ENCODE peak calls at places on chromosomes 5 and 9, in six cellular contexts. B is HepG2, F is GM12892, Z is H1, Q is K562, T is GM12878. J is an unnamed sample.

GRCh38 chr9:27572918-27573698 is at the start of gene C9orf72:
- DNase-seq in Z (no peak), F (peak; percentile 48), Q (peak; percentile 70), T (no peak), B (peak; percentile 27), J (peak; percentile 58)

GRCh38 chr5:103744159-103744558 is 181.6 kb upstream of the NUDT12 start:
- DNase-seq in B (no peak), T (no peak), Z (no peak), Q (no peak), F (no peak), J (no peak)

GRCh38 chr9:98989036-98990000 is 45.6 kb downstream of the COL15A1 start:
- DNase-seq in B (peak; percentile 18), Q (no peak), Z (no peak), T (peak; percentile 8), F (no peak), J (no peak)

GRCh38 chr9:134601764-134602163 is 39.8 kb upstream of the COL5A1 start:
- DNase-seq in Z (no peak), T (no peak), F (no peak), Q (no peak), B (no peak), J (no peak)

GRCh38 chr9:79572891-79573696 is 1.3 kb downstream of the TLE4 start:
- DNase-seq in Z (no peak), F (peak; percentile 13), Q (peak; percentile 26), B (no peak), T (no peak), J (peak; percentile 10)

GRCh38 chr5:14816999-14817761 is 54.4 kb downstream of the ANKH start:
- DNase-seq in Z (no peak), T (no peak), F (no peak), Q (no peak), B (no peak), J (no peak)

GRCh38 chr9:101478444-101478843 is 42.9 kb upstream of the ALDOB start:
- DNase-seq in Z (no peak), F (no peak), B (no peak), T (no peak), Q (no peak), J (no peak)

GRCh38 chr5:171906171-171906570 is 100.3 kb downstream of the FBXW11 start:
- DNase-seq in T (no peak), Q (no peak), Z (no peak), B (no peak), F (no peak), J (no peak)

GRCh38 chr9:86749530-86750275 is 197.6 kb downstream of the GAS1 start:
- DNase-seq in T (no peak), B (no peak), Z (no peak), Q (no peak), F (no peak), J (no peak)

GRCh38 chr9:108861464-108861863 is 602 bp upstream of the ACTL7A start:
- DNase-seq in B (no peak), T (no peak), F (no peak), Q (no peak), Z (no peak), J (no peak)

GRCh38 chr5:159324097-159324760 is 6.1 kb downstream of the IL12B start:
- DNase-seq in F (no peak), B (no peak), T (no peak), Q (no peak), Z (no peak), J (no peak)

GRCh38 chr5:337565-338130 is 16.1 kb downstream of the AHRR start:
- DNase-seq in F (no peak), T (no peak), B (peak; percentile 45), Q (no peak), Z (no peak), J (no peak)

GRCh38 chr5:169107316-169107715 is 193.6 kb downstream of the SLIT3 start:
- DNase-seq in Z (no peak), Q (no peak), T (no peak), F (no peak), B (no peak), J (no peak)

GRCh38 chr5:60842859-60843692 is 993 bp downstream of the ELOVL7 start:
- DNase-seq in Z (no peak), T (no peak), F (no peak), Q (no peak), B (no peak), J (no peak)

GRCh38 chr5:132065351-132065937 is 5.0 kb downstream of the IL3 start:
- DNase-seq in Q (peak; percentile 79), Z (peak; percentile 46), F (peak; percentile 62), B (peak; percentile 53), T (peak; percentile 8), J (peak; percentile 70)

GRCh38 chr5:71769265-71769664 is 50.2 kb downstream of the CARTPT start:
- DNase-seq in Q (no peak), Z (no peak), T (no peak), F (no peak), B (no peak), J (no peak)

GRCh38 chr5:107395632-107396350 is 274.9 kb downstream of the EFNA5 start:
- DNase-seq in B (no peak), T (peak; percentile 57), Q (no peak), F (no peak), Z (no peak), J (no peak)

GRCh38 chr9:35771079-35771441 is 17.0 kb upstream of the MSMP start:
- DNase-seq in F (no peak), T (no peak), Z (no peak), B (no peak), Q (no peak), J (no peak)

GRCh38 chr9:13750061-13750460 is 470.6 kb upstream of the MPDZ start:
- DNase-seq in B (no peak), Z (no peak), F (no peak), T (no peak), Q (no peak), J (no peak)

GRCh38 chr5:74517700-74518099 is 122.8 kb downstream of the ENC1 start:
- DNase-seq in T (no peak), F (no peak), Q (no peak), Z (no peak), B (no peak), J (no peak)

GRCh38 chr5:51378778-51379652 is 4.2 kb upstream of the ISL1 start:
- DNase-seq in Q (no peak), F (no peak), T (no peak), B (no peak), Z (no peak), J (no peak)

GRCh38 chr9:103183569-103184191 is 188.5 kb downstream of the CYLC2 start:
- DNase-seq in Q (no peak), F (no peak), T (no peak), Z (no peak), B (peak; percentile 9), J (no peak)

GRCh38 chr9:103186959-103187358 is 191.8 kb downstream of the CYLC2 start:
- DNase-seq in F (no peak), Z (no peak), B (no peak), Q (no peak), T (no peak), J (no peak)

GRCh38 chr9:103193992-103194391 is 198.9 kb downstream of the CYLC2 start:
- DNase-seq in Q (no peak), F (no peak), Z (no peak), T (no peak), B (no peak), J (no peak)

DNA sequence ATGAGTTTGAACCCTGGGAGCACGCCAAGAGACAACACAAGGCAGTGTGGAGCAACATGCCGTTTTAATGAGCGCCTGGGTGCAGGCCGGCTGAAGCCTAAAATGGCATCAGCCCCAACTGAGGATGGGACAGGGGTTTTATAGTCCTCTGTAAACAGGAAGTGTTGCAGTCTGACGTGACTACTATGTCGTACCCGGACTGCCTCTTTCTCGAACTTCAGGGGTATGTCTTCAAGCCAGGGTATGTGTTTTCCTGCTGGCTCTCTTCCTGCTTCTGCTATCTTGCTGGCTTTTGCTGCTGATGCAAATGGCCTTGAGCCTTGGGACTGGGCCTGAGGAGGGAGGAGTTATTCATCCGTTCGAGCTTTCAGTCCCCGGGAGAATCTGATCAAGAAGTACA is 193.8 kb downstream of the CYLC2 start:
- DNase-seq in F (no peak), Z (no peak), Q (no peak), B (no peak), T (no peak), J (no peak)
- TF ChIP-seq POLR2AphosphoS5 in F (no peak), Z (no peak), Q (no peak), B (no peak), T (no peak), J (no peak)

GRCh38 chr5:174172104-174172965 is 126.8 kb downstream of the NSG2 start:
- DNase-seq in T (no peak), Q (no peak), Z (no peak), B (no peak), F (no peak), J (no peak)
- TF ChIP-seq TAF1 in T (no peak), Q (no peak), Z (no peak), B (no peak), F (no peak), J (no peak)

GRCh38 chr9:127979015-127979332 is 1.8 kb downstream of the EEIG1 start:
- DNase-seq in Z (no peak), F (no peak), Q (no peak), T (no peak), B (no peak), J (no peak)

GRCh38 chr9:127979333-127980055 is 1.3 kb downstream of the EEIG1 start:
- DNase-seq in Q (peak; percentile 55), T (no peak), F (no peak), Z (no peak), B (peak; percentile 41), J (no peak)

GRCh38 chr9:127980706-127981558 is at the start of gene EEIG1:
- DNase-seq in Q (peak; percentile 99), B (peak; percentile 80), Z (peak; percentile 80), T (no peak), F (peak; percentile 90), J (peak; percentile 90)

GRCh38 chr9:127981559-127982121 is 851 bp upstream of the EEIG1 start:
- DNase-seq in Q (no peak), Z (no peak), T (no peak), F (no peak), B (no peak), J (no peak)

DNA sequence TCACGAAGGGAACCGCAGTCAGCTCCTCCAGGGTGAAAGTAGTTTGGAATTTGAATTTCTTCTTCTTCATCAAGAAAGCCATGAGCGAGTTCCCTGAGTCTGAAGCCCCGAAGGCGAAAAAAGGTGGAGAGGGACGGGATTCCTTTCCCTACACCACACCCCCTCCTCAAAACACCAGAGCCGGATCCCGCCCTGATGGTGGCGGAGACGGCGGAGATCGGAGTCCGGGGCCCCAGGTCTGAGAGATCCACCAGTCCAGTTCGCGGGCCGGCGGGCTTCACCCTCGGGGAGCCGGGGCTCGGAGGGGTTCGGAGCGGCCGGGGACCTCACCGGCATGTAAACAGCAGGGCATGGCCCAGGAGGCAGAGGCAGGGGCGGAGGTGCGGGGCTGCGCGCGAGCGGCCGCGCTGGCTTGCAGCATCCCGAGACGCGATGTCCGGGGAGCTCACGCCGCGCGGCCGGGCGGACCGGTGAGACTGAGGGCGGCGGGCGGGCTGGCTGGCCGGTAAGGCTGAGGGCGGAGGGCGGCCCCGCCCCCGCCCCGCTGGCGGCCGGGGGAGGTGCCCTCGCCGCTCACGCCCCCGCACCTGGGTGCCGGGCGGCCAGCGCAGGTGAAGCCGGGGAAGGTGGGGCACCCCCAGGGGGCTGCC is 608 bp downstream of the EEIG1 start:
- DNase-seq in B (no peak), F (no peak), Q (peak; percentile 87), T (no peak), Z (no peak), J (no peak)
- TF ChIP-seq POLR2A in B (peak; percentile 1), F (no peak), Q (no peak), T (peak; percentile 76), Z (no peak), J (no peak)

GRCh38 chr9:22088372-22089063 is 79.4 kb upstream of the CDKN2B start:
- DNase-seq in Q (no peak), T (no peak), F (no peak), Z (no peak), B (peak; percentile 34), J (no peak)

GRCh38 chr9:22079873-22080341 is 70.8 kb upstream of the CDKN2B start:
- DNase-seq in T (peak; percentile 40), Z (no peak), Q (no peak), B (no peak), F (no peak), J (no peak)

GRCh38 chr9:22084336-22085035 is 75.4 kb upstream of the CDKN2B start:
- DNase-seq in B (peak; percentile 7), F (no peak), T (no peak), Q (no peak), Z (no peak), J (no peak)
- TF ChIP-seq POLR2AphosphoS5 in B (no peak), F (no peak), T (no peak), Q (no peak), Z (no peak), J (no peak)

J was measured in GM12891.